ENCODE peak calls at places on chromosomes 1 and 21, in four cellular contexts. O is K562, M is GM12878, A is HepG2. X is an unnamed sample.

GRCh38 chr1:160637821-160638539 is 8.9 kb downstream of the SLAMF1 start:
- DNase-seq in A (peak; percentile 58), M (no peak), O (no peak), X (no peak)

GRCh38 chr1:208047476-208047934 is 136.6 kb upstream of the CD34 start:
- DNase-seq in O (no peak), A (peak; percentile 68), M (no peak), X (no peak)

GRCh38 chr1:95323117-95323516 is 89.1 kb downstream of the RWDD3 start:
- DNase-seq in M (no peak), A (peak; percentile 1), O (no peak), X (no peak)

GRCh38 chr1:231315887-231316286 is 21.8 kb downstream of the EXOC8 start:
- DNase-seq in A (peak; percentile 51), O (peak; percentile 62), M (no peak), X (peak; percentile 83)

GRCh38 chr1:20885121-20885520 is 98.0 kb upstream of the HP1BP3 start:
- DNase-seq in M (no peak), A (no peak), O (no peak), X (no peak)

GRCh38 chr1:8047686-8048522 is 21.8 kb upstream of the ERRFI1 start:
- DNase-seq in A (no peak), O (no peak), M (no peak), X (no peak)

GRCh38 chr1:58982259-58982998 is 198.6 kb upstream of the JUN start:
- DNase-seq in O (no peak), M (no peak), A (peak; percentile 77), X (no peak)

GRCh38 chr21:15309721-15310120 is 244.9 kb upstream of the NRIP1 start:
- DNase-seq in O (no peak), A (no peak), M (no peak), X (no peak)

GRCh38 chr1:111490220-111490619 is 13.2 kb downstream of the ADORA3 start:
- DNase-seq in O (no peak), M (no peak), A (no peak), X (no peak)

GRCh38 chr1:58929667-58930325 is 145.9 kb upstream of the JUN start:
- DNase-seq in O (peak; percentile 67), M (no peak), A (no peak), X (no peak)

GRCh38 chr1:22557341-22557950 is 5.8 kb upstream of the EPHA8 start:
- DNase-seq in O (no peak), M (no peak), A (no peak), X (no peak)

GRCh38 chr21:38330671-38331070 is 73.9 kb downstream of the KCNJ15 start:
- DNase-seq in M (no peak), A (no peak), O (no peak), X (no peak)

GRCh38 chr1:80218112-80218511 is 1211.6 kb upstream of the ADGRL4 start:
- DNase-seq in M (no peak), A (peak; percentile 20), O (peak; percentile 4), X (peak; percentile 45)

GRCh38 chr1:16111771-16112557 is 38.5 kb upstream of the FAM131C start:
- DNase-seq in O (no peak), A (no peak), M (no peak), X (no peak)

GRCh38 chr1:171563675-171564074 is 58.4 kb upstream of the MYOCOS start:
- DNase-seq in A (no peak), O (no peak), M (no peak), X (no peak)

GRCh38 chr1:67831850-67832513 is 1.3 kb downstream of the GNG12 start:
- DNase-seq in O (peak; percentile 43), M (no peak), A (no peak), X (peak; percentile 78)

GRCh38 chr1:9182784-9183257 is 51.8 kb upstream of the H6PD start:
- DNase-seq in A (no peak), M (no peak), O (no peak), X (no peak)

GRCh38 chr1:203660931-203661484 is 34.4 kb downstream of the ATP2B4 start:
- DNase-seq in A (no peak), M (no peak), O (no peak), X (no peak)

GRCh38 chr21:32772281-32773047 is 909 bp upstream of the PAXBP1 start:
- DNase-seq in O (peak; percentile 70), A (no peak), M (peak; percentile 9), X (peak; percentile 31)

GRCh38 chr1:20068722-20069121 is 1.3 kb upstream of the PLA2G5 start:
- DNase-seq in A (no peak), M (no peak), O (no peak), X (no peak)

GRCh38 chr1:82491301-82491986 is 690.7 kb downstream of the ADGRL2 start:
- DNase-seq in A (no peak), O (no peak), M (no peak), X (no peak)

GRCh38 chr1:160724445-160725242 is 13.0 kb upstream of the CD48 start:
- DNase-seq in M (no peak), O (no peak), A (no peak), X (no peak)

GRCh38 chr1:161930064-161930463 is 93.6 kb downstream of the OLFML2B start:
- DNase-seq in A (no peak), O (no peak), M (no peak), X (no peak)
- TF ChIP-seq FOXK2 in A (no peak), O (no peak), M (no peak), X (no peak)

DNA sequence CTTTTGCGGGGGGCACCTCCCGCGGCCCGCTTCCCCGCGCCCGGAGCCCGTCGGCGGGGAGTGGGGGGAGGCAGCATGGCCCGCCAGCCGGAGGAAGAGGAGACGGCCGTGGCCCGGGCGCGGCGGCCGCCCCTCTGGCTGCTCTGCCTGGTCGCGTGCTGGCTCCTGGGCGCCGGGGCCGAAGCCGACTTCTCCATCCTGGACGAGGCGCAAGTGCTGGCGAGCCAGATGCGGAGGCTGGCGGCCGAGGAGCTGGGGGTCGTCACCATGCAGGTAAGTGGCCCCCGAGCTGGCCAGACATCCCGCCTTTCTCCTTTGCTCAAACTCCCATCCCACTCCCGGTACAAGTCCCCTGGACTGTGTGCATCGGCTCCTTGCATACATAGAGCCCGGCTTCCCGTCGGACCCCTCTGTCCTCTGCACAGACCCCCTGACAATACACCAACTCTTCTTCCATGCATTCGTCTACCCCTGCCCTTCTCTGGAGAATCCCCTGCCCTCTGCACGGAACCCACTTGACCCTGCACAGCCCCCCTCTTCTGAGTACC is 815 bp downstream of the CACHD1 start:
- DNase-seq in M (no peak), A (no peak), O (no peak), X (peak; percentile 71)
- TF ChIP-seq FOXK2 in M (no peak), A (no peak), O (no peak), X (no peak)

GRCh38 chr1:234067584-234067983 is 163.1 kb downstream of the SLC35F3 start:
- DNase-seq in O (no peak), M (no peak), A (no peak), X (no peak)
- TF ChIP-seq FOXK2 in O (no peak), M (no peak), A (no peak), X (no peak)

GRCh38 chr1:244102471-244102870 is 51.4 kb downstream of the ZBTB18 start:
- DNase-seq in O (no peak), A (no peak), M (no peak), X (no peak)
- TF ChIP-seq FOXK2 in O (no peak), A (no peak), M (no peak), X (no peak)